ENCODE peak calls at places on chromosomes 6 and 20, in nine cellular contexts. L is mammary epithelial cell, N is K562, T is PC-9, J is keratinocyte, I is GM23338, C is neural progenitor cell, K is fibroblast of lung, R is astrocyte. P is an unnamed sample. For H3K4me1 and H3K79me2, the result is how much of the 10 kb centered on the place peaks cover.

GRCh38 chr20:14055127-14055742 is 59.9 kb downstream of the MACROD2 start:
- DNase-seq in C (peak), J (peak), L (peak), K (peak), I (peak), T (peak), N (peak), R (peak), P (peak)

GRCh38 chr6:102813489-102814275 is 1420.2 kb downstream of the GRIK2 start:
- DNase-seq in J (no peak), L (peak), C (no peak), K (no peak), N (no peak), R (no peak), I (peak), T (no peak), P (peak)

GRCh38 chr6:47134476-47135189 is 92.5 kb upstream of the ADGRF1 start:
- DNase-seq in L (peak), C (no peak), K (peak), J (peak), I (no peak), R (peak), N (peak), T (peak), P (peak)

GRCh38 chr20:40532103-40532502 is 156.9 kb downstream of the MAFB start:
- DNase-seq in I (peak), L (peak), R (no peak), C (peak), K (peak), J (no peak), N (peak), T (peak), P (no peak)

GRCh38 chr6:131636880-131637792 is at the start of gene ENPP3:
- DNase-seq in K (peak), L (no peak), R (no peak), C (no peak), T (no peak), J (no peak), I (no peak), N (peak), P (peak)

GRCh38 chr20:3563548-3564177 is 92.8 kb downstream of the ATRN start:
- DNase-seq in T (peak), K (peak), J (peak), I (peak), L (peak), N (peak), C (peak), R (peak), P (peak)

GRCh38 chr6:158231551-158232444 is 63.6 kb downstream of the GTF2H5 start:
- DNase-seq in I (peak), R (peak), K (peak), L (peak), C (peak), N (peak), T (peak), J (no peak), P (peak)

GRCh38 chr6:163324326-163324927 is 90.1 kb upstream of the QKI start:
- DNase-seq in J (no peak), L (no peak), T (no peak), C (no peak), R (peak), K (no peak), N (no peak), I (no peak), P (no peak)

GRCh38 chr20:49698477-49698876 is 15.2 kb downstream of the B4GALT5 start:
- DNase-seq in I (no peak), L (no peak), C (no peak), R (no peak), T (no peak), K (no peak), J (no peak), N (no peak), P (no peak)
- H3K4me1 ChIP-seq in I (half or more), L (half or more), C (under half), R (under half), T (half or more), K (under half), J (half or more), N (under half), P (under half)

DNA sequence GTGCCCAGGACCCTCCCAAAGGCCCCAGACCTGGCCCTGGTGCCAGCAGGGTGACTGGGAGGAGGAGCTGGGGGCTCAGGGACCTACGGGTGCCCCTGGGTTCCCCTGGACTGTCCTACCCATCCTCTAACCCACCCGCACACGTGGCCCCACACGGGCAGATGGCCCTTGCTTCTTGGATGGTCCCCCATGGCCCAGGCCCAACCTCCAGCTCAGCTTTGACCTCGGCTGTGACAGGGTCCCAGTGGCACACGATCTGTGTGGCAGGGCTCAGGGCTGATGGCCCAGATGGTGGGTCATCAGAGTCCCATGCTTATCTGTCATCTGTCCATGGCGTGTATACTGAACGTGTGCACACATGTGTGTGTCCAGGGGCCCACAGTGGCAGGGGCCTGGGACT is 4.0 kb downstream of the NTSR1 start:
- DNase-seq in N (no peak), L (no peak), R (no peak), I (no peak), K (no peak), J (no peak), T (no peak), C (no peak), P (no peak)
- H3K79me2 ChIP-seq in N (under half), L (under half), R (under half), I (under half), K (under half), J (under half), T (under half), C (under half), P (under half)

GRCh38 chr6:168102093-168102985 is 23.3 kb upstream of the FRMD1 start:
- DNase-seq in R (no peak), J (no peak), T (no peak), I (peak), N (no peak), C (no peak), K (no peak), L (no peak), P (no peak)
- TF ChIP-seq EZH2 in R (no peak), J (peak), T (no peak), I (no peak), N (no peak), C (no peak), K (no peak), L (no peak), P (no peak)

DNA sequence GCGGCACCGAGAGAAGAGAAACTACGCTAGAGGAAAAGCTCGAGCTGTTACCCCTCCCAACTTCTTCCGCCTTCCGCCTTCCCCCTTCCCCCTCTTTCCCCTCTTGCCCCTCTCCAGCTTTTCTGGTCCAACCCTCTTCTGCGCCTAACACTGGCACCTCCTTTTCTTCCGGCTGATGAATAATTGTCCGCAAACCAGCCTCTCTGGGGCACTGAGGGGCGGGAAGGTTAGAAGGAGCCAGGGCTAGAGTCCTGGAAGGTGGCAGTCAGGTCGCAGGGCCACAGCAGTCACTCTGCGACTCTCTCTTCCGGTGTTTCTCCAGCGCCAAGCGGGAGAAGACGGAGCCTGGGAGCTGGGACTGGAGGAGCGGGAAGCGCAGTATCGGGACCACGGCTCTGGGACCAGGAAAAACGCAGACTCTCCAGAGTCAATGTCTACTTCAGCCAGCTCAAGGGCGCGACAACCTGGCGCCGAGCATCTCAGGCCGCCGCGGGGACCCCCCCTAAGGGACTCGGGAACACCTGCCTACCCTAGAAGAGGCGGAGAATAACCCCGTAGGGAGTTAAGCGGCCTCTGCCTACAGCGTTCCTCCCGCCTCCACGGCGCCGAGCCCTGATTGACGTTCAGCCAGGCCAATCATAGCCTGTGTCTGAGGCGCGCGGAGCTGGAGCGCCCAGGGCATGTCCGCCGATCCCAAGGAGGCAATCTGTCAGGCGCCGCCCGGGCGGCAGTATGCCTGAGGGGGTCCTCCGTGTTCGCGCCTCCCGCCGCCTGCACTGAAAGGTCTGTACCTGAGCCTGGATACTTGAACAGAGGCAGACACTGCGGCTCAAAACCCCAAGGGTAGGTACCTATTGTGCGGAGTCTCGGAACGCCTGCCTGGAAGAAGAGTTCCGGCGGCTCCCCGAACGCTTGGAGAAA is 40.4 kb downstream of the PSMB9 start:
- DNase-seq in K (peak), C (peak), I (peak), T (peak), R (peak), J (no peak), L (peak), N (peak), P (peak)
- H3K4me1 ChIP-seq in K (under half), C (under half), I (under half), T (under half), R (under half), J (under half), L (under half), N (under half), P (under half)

GRCh38 chr6:25331085-25331685 is 52.0 kb downstream of the CARMIL1 start:
- DNase-seq in N (no peak), K (peak), L (no peak), J (no peak), T (no peak), R (no peak), I (no peak), C (no peak), P (no peak)
- H3K79me2 ChIP-seq in N (under half), K (under half), L (half or more), J (half or more), T (under half), R (under half), I (half or more), C (under half), P (half or more)

GRCh38 chr20:63101781-63102719 is 95.3 kb upstream of the BHLHE23 start:
- DNase-seq in R (peak), I (peak), T (no peak), C (peak), J (no peak), K (peak), N (no peak), L (peak), P (peak)
- TF ChIP-seq EZH2 in R (peak), I (peak), T (no peak), C (peak), J (no peak), K (no peak), N (no peak), L (no peak), P (peak)